ENCODE peak calls at places on chromosome 2, in five cellular contexts. G is neuronal stem cell, I is GM23338, O is upper lobe of right lung, W is small intestine. R is an unnamed sample. For H3K4me1, the result is how much of the 10 kb centered on the place peaks cover.

GRCh38 chr2:229249536-229249935 is 21.6 kb downstream of the PID1 start:
- DNase-seq in G (no peak), W (no peak), I (no peak), O (no peak), R (no peak)

GRCh38 chr2:187093771-187094412 is 244.9 kb upstream of the ZSWIM2 start:
- DNase-seq in W (no peak), I (no peak), O (no peak), G (no peak), R (no peak)

GRCh38 chr2:187615364-187615763 is 61.1 kb upstream of the TFPI start:
- DNase-seq in G (no peak), I (no peak), O (no peak), W (no peak), R (no peak)

GRCh38 chr2:238786379-238786778 is 61.5 kb upstream of the TWIST2 start:
- DNase-seq in W (no peak), O (no peak), G (no peak), I (no peak), R (no peak)

GRCh38 chr2:172086349-172087190 is 1.3 kb downstream of the DLX1 start:
- DNase-seq in O (no peak), W (peak), I (peak), G (peak), R (peak)

GRCh38 chr2:200353125-200353524 is 46.6 kb downstream of the SPATS2L start:
- DNase-seq in G (no peak), I (no peak), O (no peak), W (no peak), R (no peak)

GRCh38 chr2:152420923-152421322 is 85.9 kb downstream of the FMNL2 start:
- DNase-seq in G (no peak), W (no peak), I (no peak), O (no peak), R (no peak)

GRCh38 chr2:201127570-201127969 is 11.6 kb downstream of the CFLAR start:
- DNase-seq in W (no peak), G (no peak), O (no peak), I (no peak), R (no peak)

GRCh38 chr2:235204923-235205322 is 253.1 kb downstream of the SH3BP4 start:
- DNase-seq in I (no peak), O (no peak), G (no peak), W (no peak), R (no peak)

DNA sequence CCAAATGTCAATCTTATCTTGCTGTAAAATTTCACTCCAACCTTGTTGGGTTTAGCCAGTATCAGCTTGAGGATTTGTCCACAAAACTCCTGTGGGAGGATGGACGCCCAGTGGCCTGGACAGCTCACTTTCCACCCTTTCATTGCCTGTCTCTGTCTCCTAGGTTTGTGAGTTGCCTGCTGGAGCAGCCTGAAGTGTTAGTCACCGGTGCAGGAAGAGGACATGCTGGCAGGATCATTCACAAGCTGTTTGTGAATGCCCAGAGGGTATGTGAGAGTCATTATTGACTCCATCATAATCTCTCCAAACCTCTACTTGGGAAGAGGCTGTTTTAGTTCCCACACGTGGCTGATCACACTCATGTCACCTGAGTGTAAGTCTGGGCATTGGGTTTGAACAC is 112.3 kb downstream of the RAB3GAP1 start:
- DNase-seq in O (no peak), I (no peak), W (no peak), G (no peak), R (no peak)
- H3K27ac ChIP-seq in O (no peak), I (no peak), W (no peak), G (no peak), R (no peak)

GRCh38 chr2:233329489-233330135 is 22.0 kb downstream of the SAG start:
- DNase-seq in G (peak), I (peak), W (no peak), O (no peak), R (no peak)

GRCh38 chr2:233334915-233335314 is 19.4 kb upstream of the DGKD start:
- DNase-seq in O (no peak), G (no peak), I (no peak), W (no peak), R (no peak)

GRCh38 chr2:233331536-233331935 is 22.8 kb upstream of the DGKD start:
- DNase-seq in I (no peak), W (peak), O (peak), G (no peak), R (peak)

GRCh38 chr2:233328922-233329321 is 21.3 kb downstream of the SAG start:
- DNase-seq in W (no peak), G (no peak), I (no peak), O (no peak), R (no peak)

GRCh38 chr2:233332125-233332524 is 22.2 kb upstream of the DGKD start:
- DNase-seq in I (no peak), W (no peak), G (no peak), O (no peak), R (no peak)
- H3K4me1 ChIP-seq in I (under half), W (under half), G (under half), O (under half), R (under half)

GRCh38 chr2:156320491-156320896 is 12.0 kb downstream of the NR4A2 start:
- DNase-seq in O (no peak), W (no peak), G (peak), I (peak), R (no peak)
- H3K27ac ChIP-seq in O (peak), W (peak), G (no peak), I (no peak), R (no peak)

DNA sequence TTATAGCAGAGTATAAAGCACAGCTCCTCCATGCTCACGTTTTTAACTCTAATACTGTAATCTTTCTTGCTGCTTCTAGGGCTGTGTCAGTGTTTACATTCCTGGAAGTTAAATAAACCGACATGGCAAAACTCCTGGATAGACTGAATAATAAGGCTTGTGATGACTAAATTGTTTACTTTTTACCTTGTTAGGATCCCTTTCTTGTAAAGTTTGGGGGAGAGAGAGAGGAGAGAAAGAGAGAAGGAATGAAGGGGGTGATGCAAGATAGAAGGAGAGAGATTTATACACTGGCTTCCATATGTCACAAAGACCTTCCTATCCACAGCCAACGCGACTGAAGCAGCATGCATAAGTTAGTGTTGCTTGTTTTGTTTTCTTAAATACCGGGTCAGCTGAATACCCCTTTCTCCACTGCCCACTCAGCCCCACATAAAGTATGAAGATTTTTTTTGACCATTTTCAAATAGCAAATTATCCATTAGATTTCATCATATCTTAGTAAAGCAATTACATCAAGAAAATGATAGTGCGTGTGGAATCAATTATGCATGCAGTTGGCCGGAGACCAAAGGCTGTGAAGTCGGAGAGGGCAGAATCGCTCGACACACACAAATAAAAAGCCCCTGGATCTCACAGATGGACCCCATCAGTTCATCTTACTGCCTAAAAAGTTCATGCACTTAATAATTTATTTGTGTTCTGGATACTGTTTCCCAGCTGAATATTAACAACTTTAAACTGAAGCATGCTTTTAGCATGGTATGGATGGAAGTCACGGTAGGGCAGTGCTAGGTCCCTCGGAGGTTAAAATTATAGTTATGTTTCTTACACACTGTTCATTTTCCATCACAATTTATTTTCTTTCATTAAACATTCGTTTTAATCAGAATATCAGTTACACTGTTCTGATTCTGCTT is 20.1 kb downstream of the BCL11A start:
- DNase-seq in I (no peak), G (no peak), W (no peak), O (no peak), R (no peak)
- H3K4me1 ChIP-seq in I (half or more), G (under half), W (under half), O (under half), R (under half)

DNA sequence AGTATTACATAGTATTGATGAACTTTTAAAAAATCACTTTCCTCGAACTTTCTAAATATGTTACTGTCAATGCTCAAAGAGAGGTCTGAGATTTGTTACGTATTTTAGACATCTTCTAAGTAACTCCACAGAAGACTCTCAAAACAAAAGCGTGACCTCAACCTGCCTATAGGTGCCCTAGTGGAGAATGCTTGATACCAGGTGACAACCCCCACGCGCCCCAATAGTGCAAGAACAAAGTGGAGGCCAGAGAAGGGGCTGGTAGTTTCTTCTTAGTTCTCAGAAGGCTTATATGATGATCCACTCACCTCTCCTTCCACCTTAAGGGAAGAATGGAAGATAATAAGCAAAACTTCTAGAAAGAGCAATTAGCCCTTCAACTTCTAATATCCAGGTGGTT is 102.6 kb downstream of the ANKRD44 start:
- DNase-seq in I (no peak), G (no peak), W (no peak), O (no peak), R (peak)
- H3K27ac ChIP-seq in I (no peak), G (no peak), W (no peak), O (peak), R (peak)

GRCh38 chr2:97747285-97747684 is 33.9 kb downstream of the ZAP70 start:
- DNase-seq in O (no peak), W (peak), I (no peak), G (no peak), R (no peak)
- H3K4me1 ChIP-seq in O (under half), W (under half), I (under half), G (under half), R (under half)

DNA sequence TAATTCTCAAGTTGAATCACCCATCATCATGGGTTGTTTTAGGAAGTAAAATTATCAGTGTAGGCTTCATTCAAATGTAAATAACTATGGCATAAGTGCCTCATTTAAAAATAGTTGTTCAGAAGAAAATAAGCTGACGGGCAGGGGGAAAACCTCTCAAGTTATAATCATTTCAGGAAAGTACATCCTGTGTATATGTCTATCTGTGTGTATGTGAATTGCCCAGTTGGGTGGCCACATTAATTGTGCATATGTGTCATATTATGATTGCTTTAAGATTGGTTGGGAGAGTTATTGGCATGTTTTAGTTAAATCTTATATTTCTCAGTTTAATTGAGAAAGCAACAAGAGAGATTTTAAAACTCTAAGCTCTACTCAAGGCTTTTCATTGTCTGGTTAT is 282.8 kb upstream of the VWC2L start:
- DNase-seq in I (no peak), G (no peak), O (no peak), W (no peak), R (no peak)
- H3K27ac ChIP-seq in I (peak), G (no peak), O (no peak), W (no peak), R (no peak)

GRCh38 chr2:68223419-68223818 is 28.9 kb downstream of the PPP3R1 start:
- DNase-seq in W (no peak), I (no peak), G (no peak), O (no peak), R (no peak)
- H3K4me1 ChIP-seq in W (under half), I (under half), G (under half), O (half or more), R (under half)

R was measured in CD4-positive, CD25-positive, alpha-beta regulatory T cell.